ENCODE peak calls at places on chromosomes 5 and 9, in five cellular contexts. F is B cell, U is fibroblast of pulmonary artery, C is osteocyte, B is stomach. Q is an unnamed sample.

GRCh38 chr5:40233268-40233667 is 446.4 kb upstream of the PTGER4 start:
- DNase-seq in F (no peak), U (no peak), C (no peak), B (no peak), Q (no peak)

GRCh38 chr5:52199833-52200232 is 587.9 kb upstream of the ITGA1 start:
- DNase-seq in F (no peak), U (no peak), C (no peak), B (no peak), Q (no peak)

GRCh38 chr5:173293817-173294672 is 34.2 kb downstream of the STC2 start:
- DNase-seq in F (peak), U (peak), C (peak), B (peak), Q (peak)

GRCh38 chr5:132389453-132390286 is 20.2 kb downstream of the SLC22A5 start:
- DNase-seq in F (no peak), U (peak), C (peak), B (peak), Q (no peak)

GRCh38 chr9:89716559-89716958 is 111.7 kb downstream of the GADD45G start:
- DNase-seq in F (no peak), U (no peak), C (no peak), B (no peak), Q (no peak)

GRCh38 chr9:114281421-114282103 is 41.3 kb upstream of the ORM1 start:
- DNase-seq in F (no peak), U (peak), C (no peak), B (no peak), Q (no peak)

GRCh38 chr9:12439267-12439666 is 253.9 kb upstream of the TYRP1 start:
- DNase-seq in F (no peak), U (no peak), C (no peak), B (no peak), Q (no peak)

GRCh38 chr9:3751125-3751758 is 225.4 kb upstream of the RFX3 start:
- DNase-seq in F (no peak), U (peak), C (no peak), B (no peak), Q (no peak)

GRCh38 chr5:139848508-139849100 is 53.0 kb downstream of the PSD2 start:
- DNase-seq in F (no peak), U (peak), C (no peak), B (no peak), Q (no peak)

GRCh38 chr9:32578976-32579375 is 6.0 kb upstream of the NDUFB6 start:
- DNase-seq in F (no peak), U (no peak), C (no peak), B (no peak), Q (no peak)

GRCh38 chr9:95985656-95986055 is 110.2 kb downstream of the ERCC6L2 start:
- DNase-seq in F (no peak), U (no peak), C (no peak), B (no peak), Q (no peak)

GRCh38 chr9:92550765-92551164 is 15.0 kb upstream of the ECM2 start:
- DNase-seq in F (no peak), U (no peak), C (no peak), B (no peak), Q (no peak)

GRCh38 chr5:112228672-112229071 is 190.4 kb downstream of the EPB41L4A start:
- DNase-seq in F (no peak), U (peak), C (peak), B (peak), Q (no peak)

GRCh38 chr9:100938507-100938906 is 90.0 kb upstream of the PLPPR1 start:
- DNase-seq in F (no peak), U (no peak), C (no peak), B (no peak), Q (no peak)

GRCh38 chr5:137833463-137833862 is 34.2 kb upstream of the MYOT start:
- DNase-seq in F (no peak), U (peak), C (no peak), B (no peak), Q (no peak)

GRCh38 chr9:131728546-131728910 is 11.3 kb downstream of the RAPGEF1 start:
- DNase-seq in F (no peak), U (no peak), C (no peak), B (no peak), Q (no peak)

GRCh38 chr5:317086-317811 is 4.3 kb upstream of the AHRR start:
- DNase-seq in F (peak), U (peak), C (peak), B (no peak), Q (peak)

GRCh38 chr5:109877670-109878045 is 187.9 kb downstream of the MAN2A1 start:
- DNase-seq in F (no peak), U (no peak), C (no peak), B (no peak), Q (no peak)

GRCh38 chr5:129014185-129014584 is 48.9 kb downstream of the SLC27A6 start:
- DNase-seq in F (no peak), U (no peak), C (no peak), B (no peak), Q (no peak)

GRCh38 chr5:169164481-169164925 is 136.4 kb downstream of the SLIT3 start:
- DNase-seq in F (no peak), U (peak), C (no peak), B (peak), Q (no peak)

GRCh38 chr9:20988916-20989315 is 42.5 kb downstream of the HACD4 start:
- DNase-seq in F (no peak), U (peak), C (no peak), B (no peak), Q (no peak)

GRCh38 chr5:172524573-172525021 is 70.3 kb upstream of the SH3PXD2B start:
- DNase-seq in F (no peak), U (no peak), C (peak), B (no peak), Q (no peak)

GRCh38 chr9:26261503-26262330 is 583.5 kb upstream of the TUSC1 start:
- DNase-seq in F (no peak), U (peak), C (no peak), B (no peak), Q (no peak)

GRCh38 chr9:110728058-110728457 is 59.5 kb downstream of the MUSK start:
- DNase-seq in F (no peak), U (no peak), C (no peak), B (no peak), Q (no peak)

GRCh38 chr5:146606838-146607237 is 90.8 kb upstream of the GPR151 start:
- DNase-seq in F (no peak), U (no peak), C (peak), B (no peak), Q (no peak)

GRCh38 chr5:26833596-26833995 is 204.8 kb downstream of the CDH9 start:
- DNase-seq in F (no peak), U (no peak), C (no peak), B (no peak), Q (no peak)

GRCh38 chr5:38765461-38765861 is 80.4 kb upstream of the OSMR start:
- DNase-seq in F (no peak), U (peak), C (no peak), B (no peak), Q (no peak)

GRCh38 chr9:125589287-125589686 is 117.7 kb downstream of the MAPKAP1 start:
- DNase-seq in F (no peak), U (no peak), C (no peak), B (no peak), Q (no peak)

GRCh38 chr9:33884856-33885701 is 68.1 kb downstream of the UBE2R2 start:
- DNase-seq in F (no peak), U (peak), C (no peak), B (peak), Q (no peak)

GRCh38 chr5:151319334-151319733 is 15.8 kb upstream of the SLC36A3 start:
- DNase-seq in F (no peak), U (peak), C (peak), B (no peak), Q (peak)

GRCh38 chr9:104276709-104277245 is 182.7 kb downstream of the SMC2 start:
- DNase-seq in F (no peak), U (peak), C (no peak), B (no peak), Q (no peak)

GRCh38 chr5:39473156-39473779 is 48.5 kb upstream of the DAB2 start:
- DNase-seq in F (no peak), U (peak), C (no peak), B (no peak), Q (no peak)

GRCh38 chr9:34985311-34985899 is 4.1 kb upstream of the DNAJB5 start:
- DNase-seq in F (no peak), U (peak), C (no peak), B (peak), Q (peak)

GRCh38 chr5:73709536-73710129 is 83.6 kb downstream of the ARHGEF28 start:
- DNase-seq in F (no peak), U (peak), C (no peak), B (no peak), Q (no peak)
- TF ChIP-seq CTCF in F (no peak), U (no peak), C (no peak), B (no peak), Q (no peak)

DNA sequence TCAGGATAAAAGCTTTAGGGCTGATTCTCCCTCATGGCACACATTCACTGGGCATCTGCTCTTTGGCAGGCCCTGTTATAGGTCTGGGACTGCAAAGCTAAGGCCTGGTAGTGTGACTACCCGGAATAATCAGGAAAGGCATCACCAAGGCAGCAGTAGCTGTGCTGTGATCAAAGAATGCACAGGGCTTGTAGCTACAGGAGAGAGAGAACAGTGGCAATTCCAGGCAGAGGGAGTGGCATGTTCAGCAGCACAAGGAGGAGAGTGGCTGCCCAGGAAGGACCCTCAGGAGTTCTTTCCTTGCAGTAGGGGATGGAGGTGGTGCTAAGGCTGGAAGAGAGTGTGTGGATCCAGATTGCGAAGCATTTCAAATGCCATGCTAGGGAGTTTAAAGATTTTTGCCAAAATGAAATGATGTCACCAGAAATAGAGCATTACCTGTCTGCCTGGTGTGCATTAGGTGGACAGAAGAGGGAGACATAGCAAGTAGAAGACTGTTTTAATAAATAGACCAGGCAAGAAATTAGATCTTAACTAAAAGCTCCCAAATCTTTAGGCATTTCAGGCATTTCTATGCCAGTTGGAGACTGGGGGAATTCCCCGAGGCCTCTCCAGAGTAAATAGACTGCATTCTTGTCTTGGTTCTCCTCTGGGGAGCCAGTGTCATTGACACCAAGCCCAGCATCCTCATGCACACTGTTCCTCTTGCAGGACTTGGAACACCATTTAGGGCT is 69.1 kb downstream of the GPR21 start:
- DNase-seq in F (no peak), U (no peak), C (no peak), B (no peak), Q (no peak)
- TF ChIP-seq CTCF in F (peak), U (peak), C (peak), B (no peak), Q (peak)

DNA sequence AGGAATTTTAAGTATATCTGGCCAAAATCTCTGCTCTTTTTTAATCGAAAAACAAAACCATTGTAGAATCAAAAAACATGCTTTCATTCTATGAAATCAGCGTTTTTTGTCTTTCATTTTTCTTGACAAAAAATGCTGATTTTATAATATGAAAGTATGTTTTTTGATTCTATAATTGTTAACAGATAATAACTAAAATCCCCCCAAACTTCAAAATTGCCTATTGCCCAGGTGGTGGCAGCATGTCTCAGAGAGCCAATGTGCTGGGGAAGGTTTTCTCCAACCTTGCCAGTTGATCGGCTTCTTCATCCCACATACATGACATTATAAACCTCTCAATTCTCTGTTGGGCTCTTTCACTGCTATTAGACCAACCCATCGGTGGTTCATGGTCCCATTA is 5.1 kb upstream of the SMIM15 start:
- DNase-seq in F (no peak), U (peak), C (no peak), B (peak), Q (peak)
- TF ChIP-seq CTCF in F (no peak), U (peak), C (peak), B (peak), Q (peak)

GRCh38 chr5:108765647-108766046 is 17.9 kb downstream of the FER start:
- DNase-seq in F (no peak), U (no peak), C (no peak), B (no peak), Q (no peak)

GRCh38 chr5:108760512-108760911 is 12.8 kb downstream of the FER start:
- DNase-seq in F (no peak), U (no peak), C (no peak), B (no peak), Q (no peak)

GRCh38 chr5:108762660-108763059 is 15.0 kb downstream of the FER start:
- DNase-seq in F (no peak), U (no peak), C (no peak), B (no peak), Q (no peak)

DNA sequence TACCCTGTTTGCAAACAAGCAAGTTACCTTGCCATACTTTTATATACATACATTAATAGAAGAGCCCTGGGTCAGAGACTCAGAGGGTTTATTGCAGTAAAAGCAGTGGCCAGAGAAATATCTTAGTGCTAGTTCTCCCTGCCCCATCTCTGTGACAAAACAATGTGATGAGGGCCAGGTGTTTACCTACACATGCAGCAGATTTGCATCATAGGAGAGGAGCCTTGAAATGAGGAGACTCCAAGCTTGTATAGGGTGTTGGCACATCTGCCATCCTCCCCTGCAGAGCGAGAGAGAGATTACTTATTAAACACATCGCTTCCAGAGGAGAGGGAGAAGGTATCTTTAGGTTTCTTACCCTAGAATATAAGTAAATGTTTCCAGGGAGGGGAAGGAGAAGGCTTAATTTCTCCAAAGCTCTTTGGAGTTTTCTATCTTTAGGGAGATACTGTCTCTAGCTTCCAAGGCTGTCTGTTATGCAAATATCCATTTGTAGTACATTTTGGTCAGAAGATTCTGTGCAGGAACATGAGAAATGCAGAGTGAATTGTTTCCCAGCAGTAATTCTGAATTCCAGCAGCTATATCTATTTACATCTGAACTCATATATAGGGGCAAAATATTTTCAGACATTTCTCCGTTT is 15.6 kb downstream of the FER start:
- DNase-seq in F (no peak), U (no peak), C (no peak), B (no peak), Q (no peak)
- TF ChIP-seq CTCF in F (no peak), U (no peak), C (no peak), B (no peak), Q (no peak)

GRCh38 chr5:10198021-10198420 is 51.7 kb downstream of the ATPSCKMT start:
- DNase-seq in F (no peak), U (no peak), C (no peak), B (no peak), Q (no peak)

GRCh38 chr5:10202089-10202753 is 47.5 kb downstream of the ATPSCKMT start:
- DNase-seq in F (no peak), U (no peak), C (no peak), B (no peak), Q (no peak)

GRCh38 chr5:10199700-10200099 is 50.0 kb downstream of the ATPSCKMT start:
- DNase-seq in F (no peak), U (no peak), C (no peak), B (no peak), Q (no peak)

GRCh38 chr5:10201223-10201868 is 48.3 kb downstream of the ATPSCKMT start:
- DNase-seq in F (no peak), U (peak), C (no peak), B (no peak), Q (no peak)
- TF ChIP-seq CTCF in F (no peak), U (peak), C (peak), B (no peak), Q (peak)